ENCODE peak calls at places on chromosomes 16 and 17, in five cellular contexts. One of them, this sample, is unnamed.

GRCh38 chr16:4358831-4359561 is 7.9 kb upstream of the PAM16 start:
- DNase-seq in stimulated activated CD8-positive, alpha-beta memory T cell treated with anti-CD3 and anti-CD28 coated beads, Interleukin-2, amount 100 ng/mL, for 48 hours: peak
- DNase-seq in EL: peak
- DNase-seq in GF-D8: no peak
- DNase-seq in EH: peak
- DNase-seq in this sample: no peak

GRCh38 chr17:10857976-10858375 is 20.1 kb upstream of the PIRT start:
- DNase-seq in stimulated activated CD8-positive, alpha-beta memory T cell treated with anti-CD3 and anti-CD28 coated beads, Interleukin-2, amount 100 ng/mL, for 48 hours: no peak
- DNase-seq in EL: no peak
- DNase-seq in GF-D8: no peak
- DNase-seq in EH: no peak
- DNase-seq in this sample: peak

GRCh38 chr16:66851166-66851964 is 7.2 kb downstream of the CA7 start:
- DNase-seq in stimulated activated CD8-positive, alpha-beta memory T cell treated with anti-CD3 and anti-CD28 coated beads, Interleukin-2, amount 100 ng/mL, for 48 hours: no peak
- DNase-seq in EL: no peak
- DNase-seq in GF-D8: no peak
- DNase-seq in EH: no peak
- DNase-seq in this sample: no peak

GRCh38 chr17:9401434-9401833 is 174.2 kb downstream of the STX8 start:
- DNase-seq in stimulated activated CD8-positive, alpha-beta memory T cell treated with anti-CD3 and anti-CD28 coated beads, Interleukin-2, amount 100 ng/mL, for 48 hours: no peak
- DNase-seq in EL: peak
- DNase-seq in GF-D8: no peak
- DNase-seq in EH: peak
- DNase-seq in this sample: no peak

GRCh38 chr17:82070611-82071010 is 5.0 kb upstream of the DUS1L start:
- DNase-seq in stimulated activated CD8-positive, alpha-beta memory T cell treated with anti-CD3 and anti-CD28 coated beads, Interleukin-2, amount 100 ng/mL, for 48 hours: no peak
- DNase-seq in EL: no peak
- DNase-seq in GF-D8: no peak
- DNase-seq in EH: no peak
- DNase-seq in this sample: no peak

GRCh38 chr16:29023279-29024278 is 38.7 kb downstream of the LAT start:
- DNase-seq in stimulated activated CD8-positive, alpha-beta memory T cell treated with anti-CD3 and anti-CD28 coated beads, Interleukin-2, amount 100 ng/mL, for 48 hours: no peak
- DNase-seq in EL: peak
- DNase-seq in GF-D8: no peak
- DNase-seq in EH: peak
- DNase-seq in this sample: no peak

GRCh38 chr17:50396261-50397110 is 837 bp downstream of the LRRC59 start:
- DNase-seq in stimulated activated CD8-positive, alpha-beta memory T cell treated with anti-CD3 and anti-CD28 coated beads, Interleukin-2, amount 100 ng/mL, for 48 hours: no peak
- DNase-seq in EL: peak
- DNase-seq in GF-D8: no peak
- DNase-seq in EH: peak
- DNase-seq in this sample: peak

GRCh38 chr17:67324330-67324729 is 42.0 kb downstream of the PSMD12 start:
- DNase-seq in stimulated activated CD8-positive, alpha-beta memory T cell treated with anti-CD3 and anti-CD28 coated beads, Interleukin-2, amount 100 ng/mL, for 48 hours: no peak
- DNase-seq in EL: no peak
- DNase-seq in GF-D8: no peak
- DNase-seq in EH: no peak
- DNase-seq in this sample: no peak

GRCh38 chr17:33266611-33267010 is 26.5 kb downstream of the ASIC2 start:
- DNase-seq in stimulated activated CD8-positive, alpha-beta memory T cell treated with anti-CD3 and anti-CD28 coated beads, Interleukin-2, amount 100 ng/mL, for 48 hours: no peak
- DNase-seq in EL: no peak
- DNase-seq in GF-D8: no peak
- DNase-seq in EH: no peak
- DNase-seq in this sample: no peak

GRCh38 chr17:17886747-17887146 is 50.0 kb upstream of the SREBF1 start:
- DNase-seq in stimulated activated CD8-positive, alpha-beta memory T cell treated with anti-CD3 and anti-CD28 coated beads, Interleukin-2, amount 100 ng/mL, for 48 hours: no peak
- DNase-seq in EL: no peak
- DNase-seq in GF-D8: no peak
- DNase-seq in EH: peak
- DNase-seq in this sample: no peak

GRCh38 chr17:74772071-74772470 is 4.1 kb downstream of the NAT9 start:
- DNase-seq in stimulated activated CD8-positive, alpha-beta memory T cell treated with anti-CD3 and anti-CD28 coated beads, Interleukin-2, amount 100 ng/mL, for 48 hours: no peak
- DNase-seq in EL: no peak
- DNase-seq in GF-D8: no peak
- DNase-seq in EH: no peak
- DNase-seq in this sample: no peak

GRCh38 chr17:4436381-4436780 is 2.6 kb downstream of the SPNS3 start:
- DNase-seq in stimulated activated CD8-positive, alpha-beta memory T cell treated with anti-CD3 and anti-CD28 coated beads, Interleukin-2, amount 100 ng/mL, for 48 hours: no peak
- DNase-seq in EL: no peak
- DNase-seq in GF-D8: peak
- DNase-seq in EH: no peak
- DNase-seq in this sample: no peak

GRCh38 chr16:17125671-17126070 is 345.1 kb downstream of the XYLT1 start:
- DNase-seq in stimulated activated CD8-positive, alpha-beta memory T cell treated with anti-CD3 and anti-CD28 coated beads, Interleukin-2, amount 100 ng/mL, for 48 hours: no peak
- DNase-seq in EL: peak
- DNase-seq in GF-D8: no peak
- DNase-seq in EH: peak
- DNase-seq in this sample: no peak

GRCh38 chr17:44088254-44088653 is 17.7 kb downstream of the G6PC3 start:
- DNase-seq in stimulated activated CD8-positive, alpha-beta memory T cell treated with anti-CD3 and anti-CD28 coated beads, Interleukin-2, amount 100 ng/mL, for 48 hours: no peak
- DNase-seq in EL: no peak
- DNase-seq in GF-D8: no peak
- DNase-seq in EH: no peak
- DNase-seq in this sample: no peak

GRCh38 chr17:73998246-73999220 is 204.9 kb upstream of the RPL38 start:
- DNase-seq in stimulated activated CD8-positive, alpha-beta memory T cell treated with anti-CD3 and anti-CD28 coated beads, Interleukin-2, amount 100 ng/mL, for 48 hours: peak
- DNase-seq in EL: no peak
- DNase-seq in GF-D8: no peak
- DNase-seq in EH: no peak
- DNase-seq in this sample: no peak

GRCh38 chr17:78995761-78996451 is 13.7 kb downstream of the CANT1 start:
- DNase-seq in stimulated activated CD8-positive, alpha-beta memory T cell treated with anti-CD3 and anti-CD28 coated beads, Interleukin-2, amount 100 ng/mL, for 48 hours: no peak
- DNase-seq in EL: no peak
- DNase-seq in GF-D8: no peak
- DNase-seq in EH: no peak
- DNase-seq in this sample: no peak

GRCh38 chr17:71900830-71901229 is 220.0 kb upstream of the SOX9 start:
- DNase-seq in stimulated activated CD8-positive, alpha-beta memory T cell treated with anti-CD3 and anti-CD28 coated beads, Interleukin-2, amount 100 ng/mL, for 48 hours: no peak
- DNase-seq in EL: peak
- DNase-seq in GF-D8: no peak
- DNase-seq in EH: peak
- DNase-seq in this sample: no peak

GRCh38 chr17:45121055-45121454 is 11.3 kb downstream of the PLCD3 start:
- DNase-seq in stimulated activated CD8-positive, alpha-beta memory T cell treated with anti-CD3 and anti-CD28 coated beads, Interleukin-2, amount 100 ng/mL, for 48 hours: no peak
- DNase-seq in EL: no peak
- DNase-seq in GF-D8: no peak
- DNase-seq in EH: no peak
- DNase-seq in this sample: no peak

GRCh38 chr16:50557046-50557445 is 8.8 kb downstream of the NKD1 start:
- DNase-seq in stimulated activated CD8-positive, alpha-beta memory T cell treated with anti-CD3 and anti-CD28 coated beads, Interleukin-2, amount 100 ng/mL, for 48 hours: no peak
- DNase-seq in EL: no peak
- DNase-seq in GF-D8: no peak
- DNase-seq in EH: no peak
- DNase-seq in this sample: no peak

GRCh38 chr17:73703216-73703615 is 59.0 kb upstream of the SDK2 start:
- DNase-seq in stimulated activated CD8-positive, alpha-beta memory T cell treated with anti-CD3 and anti-CD28 coated beads, Interleukin-2, amount 100 ng/mL, for 48 hours: no peak
- DNase-seq in EL: no peak
- DNase-seq in GF-D8: no peak
- DNase-seq in EH: no peak
- DNase-seq in this sample: no peak

GRCh38 chr17:20156196-20157077 is 147.3 kb downstream of the SPECC1 start:
- DNase-seq in stimulated activated CD8-positive, alpha-beta memory T cell treated with anti-CD3 and anti-CD28 coated beads, Interleukin-2, amount 100 ng/mL, for 48 hours: peak
- DNase-seq in EL: peak
- DNase-seq in GF-D8: no peak
- DNase-seq in EH: peak
- DNase-seq in this sample: no peak

GRCh38 chr16:70789231-70789926 is 11.6 kb downstream of the VAC14 start:
- DNase-seq in stimulated activated CD8-positive, alpha-beta memory T cell treated with anti-CD3 and anti-CD28 coated beads, Interleukin-2, amount 100 ng/mL, for 48 hours: no peak
- DNase-seq in EL: peak
- DNase-seq in GF-D8: no peak
- DNase-seq in EH: peak
- DNase-seq in this sample: peak

GRCh38 chr17:27496501-27496943 is 40.3 kb downstream of the KSR1 start:
- DNase-seq in stimulated activated CD8-positive, alpha-beta memory T cell treated with anti-CD3 and anti-CD28 coated beads, Interleukin-2, amount 100 ng/mL, for 48 hours: no peak
- DNase-seq in EL: no peak
- DNase-seq in GF-D8: no peak
- DNase-seq in EH: no peak
- DNase-seq in this sample: no peak

GRCh38 chr17:61048398-61049106 is 351.1 kb upstream of the TBX2 start:
- DNase-seq in stimulated activated CD8-positive, alpha-beta memory T cell treated with anti-CD3 and anti-CD28 coated beads, Interleukin-2, amount 100 ng/mL, for 48 hours: no peak
- DNase-seq in EL: no peak
- DNase-seq in GF-D8: no peak
- DNase-seq in EH: peak
- DNase-seq in this sample: no peak

GRCh38 chr17:18241229-18241871 is 15.9 kb downstream of the LLGL1 start:
- DNase-seq in stimulated activated CD8-positive, alpha-beta memory T cell treated with anti-CD3 and anti-CD28 coated beads, Interleukin-2, amount 100 ng/mL, for 48 hours: no peak
- DNase-seq in EL: no peak
- DNase-seq in GF-D8: no peak
- DNase-seq in EH: no peak
- DNase-seq in this sample: no peak

GRCh38 chr16:81673432-81673831 is 105.7 kb upstream of the PLCG2 start:
- DNase-seq in stimulated activated CD8-positive, alpha-beta memory T cell treated with anti-CD3 and anti-CD28 coated beads, Interleukin-2, amount 100 ng/mL, for 48 hours: no peak
- DNase-seq in EL: no peak
- DNase-seq in GF-D8: no peak
- DNase-seq in EH: no peak
- DNase-seq in this sample: no peak

GRCh38 chr17:8339540-8339939 is at the start of gene ODF4:
- DNase-seq in stimulated activated CD8-positive, alpha-beta memory T cell treated with anti-CD3 and anti-CD28 coated beads, Interleukin-2, amount 100 ng/mL, for 48 hours: no peak
- DNase-seq in EL: no peak
- DNase-seq in GF-D8: no peak
- DNase-seq in EH: no peak
- DNase-seq in this sample: no peak

GRCh38 chr16:85172465-85173071 is 60.3 kb upstream of the CIBAR2 start:
- DNase-seq in stimulated activated CD8-positive, alpha-beta memory T cell treated with anti-CD3 and anti-CD28 coated beads, Interleukin-2, amount 100 ng/mL, for 48 hours: no peak
- DNase-seq in EL: peak
- DNase-seq in GF-D8: no peak
- DNase-seq in EH: peak
- DNase-seq in this sample: no peak

GRCh38 chr17:30534298-30534697 is 57.1 kb downstream of the GOSR1 start:
- DNase-seq in stimulated activated CD8-positive, alpha-beta memory T cell treated with anti-CD3 and anti-CD28 coated beads, Interleukin-2, amount 100 ng/mL, for 48 hours: no peak
- DNase-seq in EL: no peak
- DNase-seq in GF-D8: no peak
- DNase-seq in EH: no peak
- DNase-seq in this sample: no peak

GRCh38 chr17:28133562-28133970 is 91.1 kb downstream of the NLK start:
- DNase-seq in stimulated activated CD8-positive, alpha-beta memory T cell treated with anti-CD3 and anti-CD28 coated beads, Interleukin-2, amount 100 ng/mL, for 48 hours: no peak
- DNase-seq in EL: peak
- DNase-seq in GF-D8: no peak
- DNase-seq in EH: peak
- DNase-seq in this sample: no peak

GRCh38 chr16:27918755-27919154 is 144.8 kb downstream of the GSG1L start:
- DNase-seq in stimulated activated CD8-positive, alpha-beta memory T cell treated with anti-CD3 and anti-CD28 coated beads, Interleukin-2, amount 100 ng/mL, for 48 hours: no peak
- DNase-seq in EL: peak
- DNase-seq in GF-D8: no peak
- DNase-seq in EH: peak
- DNase-seq in this sample: no peak

GRCh38 chr16:86072328-86073102 is 173.6 kb downstream of the IRF8 start:
- DNase-seq in stimulated activated CD8-positive, alpha-beta memory T cell treated with anti-CD3 and anti-CD28 coated beads, Interleukin-2, amount 100 ng/mL, for 48 hours: peak
- DNase-seq in EL: peak
- DNase-seq in GF-D8: no peak
- DNase-seq in EH: peak
- DNase-seq in this sample: peak

GRCh38 chr16:87470332-87470731 is 22.5 kb downstream of the ZCCHC14 start:
- DNase-seq in stimulated activated CD8-positive, alpha-beta memory T cell treated with anti-CD3 and anti-CD28 coated beads, Interleukin-2, amount 100 ng/mL, for 48 hours: no peak
- DNase-seq in EL: no peak
- DNase-seq in GF-D8: no peak
- DNase-seq in EH: peak
- DNase-seq in this sample: no peak

GRCh38 chr16:3065742-3066439 is 451 bp downstream of the IL32 start:
- DNase-seq in stimulated activated CD8-positive, alpha-beta memory T cell treated with anti-CD3 and anti-CD28 coated beads, Interleukin-2, amount 100 ng/mL, for 48 hours: no peak
- DNase-seq in EL: no peak
- DNase-seq in GF-D8: no peak
- DNase-seq in EH: no peak
- DNase-seq in this sample: no peak

GRCh38 chr17:36993227-36993626 is 44.5 kb downstream of the AATF start:
- DNase-seq in stimulated activated CD8-positive, alpha-beta memory T cell treated with anti-CD3 and anti-CD28 coated beads, Interleukin-2, amount 100 ng/mL, for 48 hours: no peak
- DNase-seq in EL: no peak
- DNase-seq in GF-D8: no peak
- DNase-seq in EH: no peak
- DNase-seq in this sample: no peak

GRCh38 chr17:2250140-2251095 is 53.2 kb downstream of the SMG6 start:
- DNase-seq in stimulated activated CD8-positive, alpha-beta memory T cell treated with anti-CD3 and anti-CD28 coated beads, Interleukin-2, amount 100 ng/mL, for 48 hours: no peak
- DNase-seq in EL: peak
- DNase-seq in GF-D8: no peak
- DNase-seq in EH: peak
- DNase-seq in this sample: no peak

GRCh38 chr17:58786586-58787295 is 31.1 kb downstream of the PPM1E start:
- DNase-seq in stimulated activated CD8-positive, alpha-beta memory T cell treated with anti-CD3 and anti-CD28 coated beads, Interleukin-2, amount 100 ng/mL, for 48 hours: no peak
- DNase-seq in EL: peak
- DNase-seq in GF-D8: no peak
- DNase-seq in EH: peak
- DNase-seq in this sample: peak

GRCh38 chr16:63702981-63703590 is 1418.8 kb downstream of the CDH11 start:
- DNase-seq in stimulated activated CD8-positive, alpha-beta memory T cell treated with anti-CD3 and anti-CD28 coated beads, Interleukin-2, amount 100 ng/mL, for 48 hours: no peak
- DNase-seq in EL: no peak
- DNase-seq in GF-D8: no peak
- DNase-seq in EH: no peak
- DNase-seq in this sample: no peak

This sample was measured in foreskin melanocyte.